ENCODE peak calls at places on chromosomes 2 and 18, in four cellular contexts. R, T, Y and Q are unnamed samples.

GRCh38 chr2:180663016-180663471 is 317.4 kb upstream of the UBE2E3 start:
- DNase-seq in R (no peak), T (no peak), Y (no peak), Q (no peak)

GRCh38 chr2:40213071-40213470 is 238.8 kb downstream of the SLC8A1 start:
- DNase-seq in R (no peak), T (no peak), Y (no peak), Q (no peak)

GRCh38 chr2:128714861-128715312 is 396.2 kb upstream of the HS6ST1 start:
- DNase-seq in R (peak; percentile 77), T (peak; percentile 6), Y (no peak), Q (no peak)

GRCh38 chr2:169716229-169716886 is 17.3 kb upstream of the KLHL23 start:
- DNase-seq in R (no peak), T (no peak), Y (no peak), Q (peak; percentile 28)

GRCh38 chr2:160294889-160295288 is 94.8 kb upstream of the ITGB6 start:
- DNase-seq in R (no peak), T (no peak), Y (no peak), Q (no peak)

GRCh38 chr2:19664651-19665050 is 237.1 kb downstream of the TTC32 start:
- DNase-seq in R (no peak), T (no peak), Y (no peak), Q (no peak)

GRCh38 chr2:54122939-54123338 is 7.5 kb downstream of the ACYP2 start:
- DNase-seq in R (no peak), T (no peak), Y (no peak), Q (no peak)

GRCh38 chr2:36650031-36650430 is 46.5 kb upstream of the VIT start:
- DNase-seq in R (no peak), T (no peak), Y (no peak), Q (no peak)

GRCh38 chr2:26471278-26471677 is 6.6 kb downstream of the OTOF start:
- DNase-seq in R (no peak), T (no peak), Y (peak; percentile 41), Q (peak; percentile 81)

GRCh38 chr2:36459725-36460137 is 104.2 kb downstream of the CRIM1 start:
- DNase-seq in R (no peak), T (peak; percentile 78), Y (peak; percentile 52), Q (peak; percentile 59)

GRCh38 chr18:11561293-11561692 is 48.1 kb upstream of the SLC35G4 start:
- DNase-seq in R (no peak), T (no peak), Y (no peak), Q (no peak)

GRCh38 chr2:239548491-239548890 is 147.7 kb upstream of the HDAC4 start:
- DNase-seq in R (no peak), T (no peak), Y (no peak), Q (no peak)

GRCh38 chr2:39379643-39380524 is 57.2 kb downstream of the MAP4K3 start:
- DNase-seq in R (no peak), T (peak; percentile 57), Y (peak; percentile 14), Q (no peak)

GRCh38 chr18:45248240-45248903 is 366.9 kb upstream of the SLC14A2 start:
- DNase-seq in R (no peak), T (peak; percentile 79), Y (no peak), Q (no peak)

GRCh38 chr2:132703396-132703795 is 33.4 kb upstream of the LYPD1 start:
- DNase-seq in R (no peak), T (no peak), Y (no peak), Q (no peak)

GRCh38 chr2:175066411-175066810 is 61.2 kb upstream of the CHN1 start:
- DNase-seq in R (no peak), T (no peak), Y (no peak), Q (no peak)

GRCh38 chr2:204331180-204331579 is 214.1 kb upstream of the PARD3B start:
- DNase-seq in R (no peak), T (no peak), Y (no peak), Q (no peak)

GRCh38 chr2:199966405-199966804 is 11.0 kb downstream of the MAIP1 start:
- DNase-seq in R (no peak), T (no peak), Y (no peak), Q (no peak)

GRCh38 chr18:76264851-76265250 is 230.2 kb downstream of the ZNF516 start:
- DNase-seq in R (peak; percentile 46), T (no peak), Y (no peak), Q (no peak)

GRCh38 chr2:19868705-19869550 is 32.9 kb downstream of the TTC32 start:
- DNase-seq in R (peak; percentile 90), T (peak; percentile 66), Y (peak; percentile 39), Q (no peak)

GRCh38 chr18:76989647-76990190 is 142.9 kb downstream of the MBP start:
- DNase-seq in R (peak; percentile 72), T (no peak), Y (no peak), Q (no peak)

GRCh38 chr18:3230401-3231334 is 10.9 kb upstream of the MYOM1 start:
- DNase-seq in R (no peak), T (no peak), Y (no peak), Q (no peak)

GRCh38 chr2:64594563-64594989 is 59.1 kb downstream of the SERTAD2 start:
- DNase-seq in R (no peak), T (no peak), Y (no peak), Q (no peak)

GRCh38 chr2:150944315-150944714 is 317.3 kb downstream of the RBM43 start:
- DNase-seq in R (no peak), T (no peak), Y (no peak), Q (no peak)

GRCh38 chr2:108383146-108383830 is 5.5 kb downstream of the SULT1C4 start:
- DNase-seq in R (no peak), T (no peak), Y (no peak), Q (no peak)

GRCh38 chr2:234826676-234827075 is 125.1 kb upstream of the SH3BP4 start:
- DNase-seq in R (no peak), T (no peak), Y (no peak), Q (no peak)

GRCh38 chr2:168596881-168597280 is 140.8 kb downstream of the CERS6 start:
- DNase-seq in R (no peak), T (no peak), Y (no peak), Q (no peak)

GRCh38 chr2:189268763-189269162 is 89.2 kb upstream of the COL5A2 start:
- DNase-seq in R (no peak), T (no peak), Y (no peak), Q (no peak)

GRCh38 chr18:58452392-58453166 is 176.3 kb downstream of the ALPK2 start:
- DNase-seq in R (no peak), T (no peak), Y (no peak), Q (no peak)
- TF ChIP-seq CTCF in R (no peak), T (no peak), Y (no peak), Q (no peak)

GRCh38 chr2:171086352-171087290 is 74.1 kb downstream of the TLK1 start:
- DNase-seq in R (no peak), T (peak; percentile 29), Y (peak; percentile 62), Q (peak; percentile 56)
- TF ChIP-seq CTCF in R (no peak), T (peak; percentile 75), Y (peak; percentile 35), Q (peak; percentile 81)

GRCh38 chr2:237432484-237433092 is 18.6 kb upstream of the COL6A3 start:
- DNase-seq in R (no peak), T (no peak), Y (no peak), Q (no peak)
- TF ChIP-seq CTCF in R (no peak), T (peak; percentile 27), Y (no peak), Q (no peak)

DNA sequence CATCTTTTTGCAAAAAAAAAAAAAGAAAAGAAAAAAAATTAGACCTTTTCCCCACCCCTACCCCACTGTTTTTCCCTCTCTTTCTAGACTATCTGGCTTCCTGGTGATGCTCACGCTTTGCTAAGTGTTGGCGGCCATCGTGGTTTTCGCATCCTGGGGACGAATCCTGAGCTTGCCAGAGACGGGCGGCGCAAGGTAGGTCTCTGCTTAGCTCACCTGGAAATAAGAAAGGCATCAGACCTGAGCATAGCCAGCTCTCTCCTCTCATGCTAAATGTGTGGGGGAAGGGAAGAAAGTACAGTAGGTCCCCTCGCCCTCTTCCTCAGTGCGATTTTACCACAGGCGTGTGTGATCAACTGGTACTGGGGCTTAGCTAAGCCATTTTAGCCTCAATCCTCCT is 90.5 kb downstream of the KLHL29 start:
- DNase-seq in R (no peak), T (no peak), Y (no peak), Q (no peak)
- TF ChIP-seq CTCF in R (no peak), T (no peak), Y (no peak), Q (no peak)